ENCODE peak calls at places on chromosomes 12 and 14, in six cellular contexts. L is neuronal stem cell, Q is H1, G is IMR-90, V is mesendoderm, K is H9. W is an unnamed sample.

GRCh38 chr14:68757618-68758081 is 35.2 kb downstream of the ZFP36L1 start:
- DNase-seq in L (no peak), Q (no peak), G (peak; percentile 28), V (no peak), K (no peak), W (peak; percentile 44)

GRCh38 chr12:89782807-89783206 is 74.2 kb upstream of the ATP2B1 start:
- DNase-seq in L (no peak), Q (no peak), G (peak; percentile 42), V (no peak), K (no peak), W (peak; percentile 63)

GRCh38 chr12:13062669-13063068 is 18.5 kb downstream of the FAM234B start:
- DNase-seq in L (no peak), Q (no peak), G (no peak), V (no peak), K (no peak), W (no peak)

GRCh38 chr14:94132285-94132887 is 3.0 kb upstream of the IFI27L2 start:
- DNase-seq in L (peak; percentile 71), Q (peak; percentile 73), G (peak; percentile 70), V (peak; percentile 78), K (peak; percentile 54), W (peak; percentile 74)

GRCh38 chr14:103628221-103628683 is 759 bp upstream of the KLC1 start:
- DNase-seq in L (peak; percentile 36), Q (peak; percentile 78), G (peak; percentile 79), V (peak; percentile 78), K (peak; percentile 76), W (peak; percentile 90)

GRCh38 chr12:31591308-31591901 is 469 bp upstream of the DENND5B start:
- DNase-seq in L (no peak), Q (no peak), G (no peak), V (peak; percentile 39), K (peak; percentile 46), W (peak; percentile 73)

GRCh38 chr12:101925935-101926334 is 48.6 kb downstream of the DRAM1 start:
- DNase-seq in L (no peak), Q (no peak), G (no peak), V (no peak), K (no peak), W (no peak)

GRCh38 chr12:2384029-2384386 is 331.2 kb downstream of the CACNA1C start:
- DNase-seq in L (no peak), Q (no peak), G (peak; percentile 47), V (no peak), K (no peak), W (no peak)

GRCh38 chr12:101186291-101186690 is 23.7 kb downstream of the SLC5A8 start:
- DNase-seq in L (no peak), Q (no peak), G (no peak), V (no peak), K (no peak), W (no peak)

GRCh38 chr14:92435154-92435553 is 78.4 kb upstream of the RIN3 start:
- DNase-seq in L (no peak), Q (no peak), G (no peak), V (no peak), K (no peak), W (no peak)

GRCh38 chr12:130423991-130424857 is 86.5 kb downstream of the PIWIL1 start:
- DNase-seq in L (no peak), Q (peak; percentile 28), G (no peak), V (no peak), K (no peak), W (no peak)

GRCh38 chr12:101823891-101824290 is 6.9 kb downstream of the GNPTAB start:
- DNase-seq in L (peak; percentile 20), Q (peak; percentile 50), G (no peak), V (peak; percentile 89), K (peak; percentile 81), W (peak; percentile 50)

DNA sequence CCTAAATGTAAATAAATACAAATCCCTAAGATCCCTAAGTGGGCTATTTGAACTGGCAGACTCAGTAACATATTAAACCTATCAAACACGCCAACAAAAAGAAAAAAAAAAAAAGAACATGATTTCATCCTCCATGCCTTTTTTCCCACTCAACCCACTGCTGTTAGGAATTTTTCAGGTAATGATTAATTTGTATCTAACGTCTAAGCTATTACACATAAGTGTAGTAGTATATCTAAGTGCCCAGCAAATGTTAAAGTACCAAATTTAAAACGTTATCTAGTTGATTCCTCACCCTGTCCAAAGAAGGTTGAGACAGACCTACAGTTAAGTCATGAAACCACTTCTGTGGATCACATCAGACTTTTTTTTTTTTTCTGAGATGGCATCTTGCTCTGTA is 16.4 kb upstream of the ARID4A start:
- DNase-seq in L (no peak), Q (no peak), G (no peak), V (no peak), K (no peak), W (no peak)
- H3K4ac ChIP-seq in L (no peak overlapping the region), Q (no peak overlapping the region), G (peak overlapping the region; percentile 48), V (no peak overlapping the region), K (no peak overlapping the region), W (no peak overlapping the region)

GRCh38 chr14:72641086-72641485 is 252.8 kb downstream of the DPF3 start:
- DNase-seq in L (no peak), Q (no peak), G (no peak), V (no peak), K (no peak), W (no peak)
- H2BK15ac ChIP-seq in L (no peak overlapping the region), Q (no peak overlapping the region), G (peak overlapping the region; percentile 87), V (no peak overlapping the region), K (no peak overlapping the region), W (no peak overlapping the region)

DNA sequence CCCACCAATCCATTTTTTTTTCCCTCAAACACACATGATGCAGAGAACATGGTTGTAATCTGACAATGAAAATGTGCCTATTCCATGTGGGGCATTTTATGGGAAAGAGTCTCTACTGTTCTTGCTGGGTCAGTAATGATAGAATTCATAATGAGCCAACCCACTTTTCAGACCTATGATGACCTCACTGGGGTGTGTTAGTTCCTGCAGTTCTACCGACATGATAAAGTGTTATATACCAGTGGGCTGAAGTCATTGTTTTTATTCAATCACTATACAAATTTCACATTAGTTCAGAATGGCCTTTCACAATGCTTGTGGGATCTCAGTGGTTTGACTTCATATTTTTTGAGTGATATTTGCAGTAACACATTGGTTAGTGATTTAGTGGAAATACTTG is 47.5 kb downstream of the PPFIBP1 start:
- DNase-seq in L (no peak), Q (no peak), G (peak; percentile 91), V (no peak), K (no peak), W (peak; percentile 68)
- H3K9ac ChIP-seq in L (no peak overlapping the region), Q (no peak overlapping the region), G (no peak overlapping the region), V (no peak overlapping the region), K (no peak overlapping the region), W (peak overlapping the region; percentile 84)

GRCh38 chr12:85564786-85565185 is 271.4 kb downstream of the RASSF9 start:
- DNase-seq in L (no peak), Q (no peak), G (no peak), V (no peak), K (no peak), W (no peak)
- H3K4ac ChIP-seq in L (no peak overlapping the region), Q (no peak overlapping the region), G (no peak overlapping the region), V (no peak overlapping the region), K (no peak overlapping the region), W (no peak overlapping the region)

W was measured in mesenchymal stem cell.